ENCODE peak calls at places on chromosomes 5 and 9, in six cellular contexts. P is heart left ventricle, U is A549, N is myocyte, R is AG08396, D is epithelial cell of esophagus. S is an unnamed sample.

GRCh38 chr9:87179556-87180340 is 232.4 kb upstream of the GAS1 start:
- DNase-seq in P (no peak), U (no peak), N (no peak), R (no peak), D (peak), S (no peak)

GRCh38 chr9:83062011-83062652 is 810 bp downstream of the RASEF start:
- DNase-seq in P (no peak), U (peak), N (no peak), R (peak), D (peak), S (no peak)

GRCh38 chr5:5658226-5658625 is 235.7 kb downstream of the ICE1 start:
- DNase-seq in P (peak), U (no peak), N (peak), R (no peak), D (peak), S (no peak)

GRCh38 chr5:112743631-112744030 is 5.9 kb downstream of the APC start:
- DNase-seq in P (no peak), U (no peak), N (no peak), R (no peak), D (no peak), S (no peak)

GRCh38 chr9:96245399-96245798 is 56.6 kb downstream of the HSD17B3 start:
- DNase-seq in P (no peak), U (no peak), N (no peak), R (no peak), D (no peak), S (no peak)

GRCh38 chr9:13967011-13967410 is 346.9 kb downstream of the NFIB start:
- DNase-seq in P (no peak), U (no peak), N (no peak), R (no peak), D (no peak), S (no peak)

GRCh38 chr5:42812620-42813019 is 928 bp upstream of the SELENOP start:
- DNase-seq in P (no peak), U (no peak), N (peak), R (no peak), D (no peak), S (no peak)

GRCh38 chr9:128152133-128152780 is 3.0 kb downstream of the LCN2 start:
- DNase-seq in P (no peak), U (no peak), N (no peak), R (no peak), D (no peak), S (no peak)

GRCh38 chr9:110180713-110181434 is 27.1 kb downstream of the C9orf152 start:
- DNase-seq in P (no peak), U (no peak), N (peak), R (peak), D (peak), S (no peak)

GRCh38 chr5:141940695-141941271 is 17.1 kb downstream of the DELE1 start:
- DNase-seq in P (no peak), U (peak), N (peak), R (peak), D (no peak), S (no peak)

GRCh38 chr5:142432369-142432863 is 107.6 kb upstream of the SPRY4 start:
- DNase-seq in P (peak), U (no peak), N (no peak), R (no peak), D (no peak), S (peak)

GRCh38 chr9:38065369-38066075 is 3.5 kb downstream of the SHB start:
- DNase-seq in P (no peak), U (no peak), N (no peak), R (no peak), D (no peak), S (peak)

GRCh38 chr5:169037478-169037877 is 263.5 kb downstream of the SLIT3 start:
- DNase-seq in P (no peak), U (no peak), N (no peak), R (no peak), D (no peak), S (no peak)

S was measured in GM06990.